ENCODE peak calls at places on chromosomes 4 and X, in nine cellular contexts. D is GM10248; Z is lower lobe of right lung; F is OCI-M1; P is stimulated activated CD4-positive, alpha-beta T cell treated with anti-CD3 and anti-CD28 coated beads, Interleukin-2, amount 100 ng/mL, for 48 hours; G is endodermal cell; V is heart right ventricle; L is AG09319; J is astrocyte of the spinal cord. N is an unnamed sample.

GRCh38 chr4:36568575-36568974 is 287.2 kb downstream of the DTHD1 start:
- DNase-seq in D (no peak), J (no peak), V (no peak), G (no peak), L (no peak), Z (no peak), P (no peak), F (no peak), N (no peak)

GRCh38 chrX:40109288-40110008 is 11.7 kb upstream of the BCOR start:
- DNase-seq in D (no peak), J (peak; percentile 69), Z (peak; percentile 73), F (peak; percentile 78), G (peak; percentile 91), V (peak; percentile 59), L (no peak), P (no peak), N (no peak)

GRCh38 chr4:151658959-151659593 is 101.7 kb downstream of the GATB start:
- DNase-seq in D (no peak), P (no peak), Z (no peak), V (no peak), J (peak; percentile 60), L (no peak), F (no peak), G (peak; percentile 17), N (no peak)

GRCh38 chr4:42397256-42397634 is at the start of gene SHISA3:
- DNase-seq in P (no peak), F (peak; percentile 59), V (peak; percentile 14), D (peak; percentile 46), Z (no peak), L (no peak), G (peak; percentile 86), J (peak; percentile 17), N (no peak)

GRCh38 chr4:123433976-123434375 is 37.4 kb downstream of the SPRY1 start:
- DNase-seq in J (no peak), F (no peak), Z (no peak), V (no peak), D (no peak), P (no peak), G (no peak), L (no peak), N (no peak)

GRCh38 chr4:138507527-138507926 is 265.4 kb upstream of the SLC7A11 start:
- DNase-seq in Z (no peak), V (no peak), P (no peak), D (no peak), G (no peak), L (peak; percentile 12), J (peak; percentile 46), F (no peak), N (no peak)

GRCh38 chr4:40289366-40290188 is 45.6 kb upstream of the CHRNA9 start:
- DNase-seq in L (no peak), G (no peak), V (no peak), J (no peak), Z (no peak), D (no peak), F (peak; percentile 80), P (no peak), N (no peak)

GRCh38 chrX:113522814-113523213 is 682.2 kb upstream of the AMOT start:
- DNase-seq in F (peak; percentile 8), V (no peak), L (no peak), D (peak; percentile 17), P (no peak), G (no peak), J (no peak), Z (no peak), N (no peak)

GRCh38 chrX:19028560-19028959 is 44.6 kb upstream of the PHKA2 start:
- DNase-seq in Z (no peak), P (no peak), D (no peak), V (no peak), F (no peak), G (no peak), J (no peak), L (no peak), N (no peak)

GRCh38 chrX:9396930-9397329 is 67.9 kb upstream of the TBL1X start:
- DNase-seq in D (no peak), P (no peak), F (peak; percentile 40), Z (no peak), J (peak; percentile 74), G (no peak), V (no peak), L (no peak), N (no peak)